ENCODE peak calls at places on chromosomes 16 and 17, in four cellular contexts. H is K562, J is HEK293T, Z is HepG2. E is an unnamed sample.

GRCh38 chr17:5769936-5770335 is 185.6 kb upstream of the NLRP1 start:
- DNase-seq in J (no peak), Z (no peak), H (no peak), E (peak; percentile 24)

GRCh38 chr17:42796066-42796758 is 2.3 kb downstream of the COA3 start:
- DNase-seq in Z (no peak), H (no peak), J (no peak), E (no peak)

GRCh38 chr17:4742629-4743028 is 2.9 kb upstream of the CXCL16 start:
- DNase-seq in H (no peak), J (no peak), Z (no peak), E (no peak)

GRCh38 chr16:31333686-31334649 is 21.0 kb upstream of the ITGAX start:
- DNase-seq in Z (peak; percentile 66), J (peak; percentile 57), H (peak; percentile 39), E (peak; percentile 54)

GRCh38 chr17:4840893-4841242 is 7.7 kb downstream of the MINK1 start:
- DNase-seq in Z (no peak), H (no peak), J (no peak), E (no peak)

GRCh38 chr17:40617678-40618240 is 29.9 kb downstream of the SMARCE1 start:
- DNase-seq in Z (peak; percentile 27), J (no peak), H (no peak), E (peak; percentile 44)

GRCh38 chr17:29883497-29883896 is 46.5 kb downstream of the SSH2 start:
- DNase-seq in Z (no peak), H (no peak), J (no peak), E (no peak)

GRCh38 chr16:56847173-56847948 is 17.6 kb upstream of the SLC12A3 start:
- DNase-seq in Z (no peak), J (no peak), H (no peak), E (no peak)

GRCh38 chr16:63695347-63695746 is 1426.5 kb downstream of the CDH11 start:
- DNase-seq in Z (no peak), H (no peak), J (no peak), E (no peak)

GRCh38 chr17:16304832-16305231 is 48.4 kb downstream of the CENPV start:
- DNase-seq in Z (peak; percentile 63), H (no peak), J (peak; percentile 39), E (peak; percentile 26)

GRCh38 chr16:17452931-17453330 is 17.8 kb downstream of the XYLT1 start:
- DNase-seq in H (no peak), J (no peak), Z (no peak), E (no peak)

GRCh38 chr17:8162997-8163977 is 539 bp upstream of the VAMP2 start:
- DNase-seq in H (no peak), J (peak; percentile 72), Z (no peak), E (peak; percentile 80)

GRCh38 chr17:19538095-19539039 is 4.7 kb downstream of the SLC47A1 start:
- DNase-seq in J (no peak), H (no peak), Z (peak; percentile 93), E (no peak)

GRCh38 chr16:14427371-14427948 is 202.6 kb downstream of the PARN start:
- DNase-seq in H (no peak), Z (no peak), J (no peak), E (no peak)

GRCh38 chr17:81400154-81400938 is 5.1 kb downstream of the BAHCC1 start:
- DNase-seq in H (peak; percentile 59), Z (no peak), J (no peak), E (peak; percentile 63)

GRCh38 chr16:31402687-31403086 is 9.6 kb downstream of the ITGAD start:
- DNase-seq in Z (no peak), J (no peak), H (no peak), E (no peak)

GRCh38 chr17:9121186-9121820 is 100.0 kb downstream of the NTN1 start:
- DNase-seq in Z (no peak), J (no peak), H (no peak), E (no peak)

GRCh38 chr17:73646409-73647305 is 2.4 kb upstream of the SDK2 start:
- DNase-seq in H (no peak), J (no peak), Z (peak; percentile 21), E (peak; percentile 61)

GRCh38 chr16:29662729-29663019 is 373 bp upstream of the SPN start:
- DNase-seq in J (no peak), H (no peak), Z (no peak), E (no peak)

GRCh38 chr17:4956493-4957061 is 5.7 kb downstream of the ENO3 start:
- DNase-seq in J (no peak), Z (no peak), H (peak; percentile 18), E (peak; percentile 83)

GRCh38 chr16:89290472-89290871 is 73.0 kb downstream of the ZNF778 start:
- DNase-seq in Z (no peak), H (no peak), J (no peak), E (no peak)

GRCh38 chr16:87160752-87161337 is 156.3 kb downstream of the C16orf95 start:
- DNase-seq in H (no peak), Z (no peak), J (no peak), E (no peak)

GRCh38 chr17:32659419-32659842 is 172.6 kb downstream of the CDK5R1 start:
- DNase-seq in Z (peak; percentile 48), J (peak; percentile 65), H (peak; percentile 71), E (peak; percentile 83)

GRCh38 chr17:81707725-81708646 is 4.1 kb upstream of the SLC25A10 start:
- DNase-seq in Z (no peak), H (no peak), J (no peak), E (no peak)

GRCh38 chr16:58020628-58021521 is 4.7 kb upstream of the MMP15 start:
- DNase-seq in H (peak; percentile 49), Z (peak; percentile 50), J (peak; percentile 61), E (peak; percentile 77)

GRCh38 chr16:29881050-29881449 is 18.0 kb upstream of the CDIPT start:
- DNase-seq in J (no peak), Z (peak; percentile 38), H (no peak), E (no peak)

GRCh38 chr17:50763716-50764450 is 3.4 kb downstream of the ANKRD40CL start:
- DNase-seq in J (no peak), Z (no peak), H (no peak), E (no peak)

GRCh38 chr17:32161506-32162365 is 19.4 kb downstream of the RHOT1 start:
- DNase-seq in J (no peak), Z (no peak), H (no peak), E (no peak)

GRCh38 chr16:74073471-74073870 is 223.1 kb upstream of the PSMD7 start:
- DNase-seq in Z (no peak), H (no peak), J (no peak), E (no peak)

GRCh38 chr17:58320570-58321323 is 7.8 kb downstream of the TSPOAP1 start:
- DNase-seq in Z (no peak), J (no peak), H (no peak), E (no peak)

GRCh38 chr16:81808933-81809480 is 29.9 kb downstream of the PLCG2 start:
- DNase-seq in Z (peak; percentile 44), J (no peak), H (no peak), E (no peak)

GRCh38 chr16:64250866-64251265 is 871.0 kb downstream of the CDH11 start:
- DNase-seq in J (no peak), H (no peak), Z (no peak), E (no peak)

GRCh38 chr16:74982303-74982702 is 2.6 kb downstream of the WDR59 start:
- DNase-seq in H (no peak), Z (no peak), J (no peak), E (no peak)

GRCh38 chr16:17364319-17365210 is 106.2 kb downstream of the XYLT1 start:
- DNase-seq in Z (no peak), H (no peak), J (no peak), E (no peak)

GRCh38 chr16:80984124-80984892 is 22.4 kb downstream of the CMC2 start:
- DNase-seq in Z (no peak), J (no peak), H (no peak), E (no peak)

GRCh38 chr17:73135774-73136173 is 29.0 kb upstream of the SSTR2 start:
- DNase-seq in J (no peak), Z (no peak), H (no peak), E (no peak)

GRCh38 chr17:50146230-50146926 is 4.1 kb downstream of the PPP1R9B start:
- DNase-seq in Z (no peak), H (no peak), J (no peak), E (no peak)

DNA sequence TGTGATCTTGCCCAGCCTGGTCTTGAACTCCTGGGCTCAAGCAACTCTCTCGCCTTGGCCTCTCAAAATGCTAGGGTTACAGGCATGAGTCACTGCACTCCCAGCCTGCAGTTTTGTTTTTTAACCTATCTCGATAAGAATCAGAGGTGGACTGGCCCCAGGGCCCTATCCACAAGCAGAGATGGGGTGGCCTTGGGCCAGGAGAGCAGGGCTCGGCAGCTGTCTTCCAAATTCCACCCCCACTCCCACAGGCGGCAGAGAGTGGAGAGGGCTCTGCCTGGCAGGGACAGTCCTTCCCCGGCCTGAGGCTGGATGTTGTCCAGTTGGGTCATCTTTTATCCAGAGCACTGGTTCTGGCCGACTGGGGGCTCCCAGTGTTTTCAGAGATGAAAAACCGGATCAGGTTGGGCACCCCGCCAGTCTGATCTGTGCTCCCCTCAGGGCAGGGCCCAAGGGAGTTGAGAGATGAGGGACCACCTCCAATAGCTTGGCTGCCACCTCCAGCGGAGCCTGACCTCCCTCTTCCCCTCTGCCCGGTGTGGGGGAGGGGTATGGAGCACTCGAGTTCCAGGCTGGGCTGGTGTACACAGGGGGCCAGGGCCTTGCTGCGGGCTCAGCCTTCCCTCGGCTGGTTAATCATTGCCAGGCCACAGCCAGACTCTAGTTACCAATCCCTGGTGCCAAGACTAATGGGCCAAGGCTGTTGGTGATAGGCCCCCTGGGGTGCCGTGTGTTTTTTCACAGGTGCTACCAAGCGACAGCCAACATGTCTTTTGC is 30.3 kb upstream of the MYO15B start:
- DNase-seq in J (no peak), Z (peak; percentile 98), H (peak; percentile 82), E (no peak)
- TF ChIP-seq ELF4 in J (no peak), Z (no peak), H (no peak), E (no peak)

GRCh38 chr16:85935957-85936760 is 37.2 kb downstream of the IRF8 start:
- DNase-seq in Z (no peak), J (no peak), H (no peak), E (no peak)
- TF ChIP-seq ELF4 in Z (no peak), J (no peak), H (no peak), E (no peak)

DNA sequence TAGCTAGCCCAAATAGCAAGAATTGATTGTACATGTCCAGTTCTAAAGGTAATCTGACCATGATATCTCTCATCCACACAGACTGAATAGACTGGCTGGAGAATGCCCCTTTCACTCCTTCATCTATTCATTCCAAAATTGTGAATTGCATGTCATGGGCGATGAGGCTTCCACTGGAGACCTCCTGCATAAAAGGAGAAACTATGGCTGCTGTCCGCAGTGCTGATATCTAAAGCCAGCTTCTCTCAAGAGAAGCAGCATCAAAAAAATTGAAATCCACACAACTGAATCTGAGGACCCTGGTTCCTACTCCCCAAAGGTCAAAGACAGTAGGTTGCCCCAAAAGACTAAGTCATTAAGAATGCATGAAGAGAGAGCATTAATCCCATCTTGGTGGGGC is 7.9 kb upstream of the SCNN1G start:
- DNase-seq in J (no peak), Z (no peak), H (no peak), E (no peak)
- TF ChIP-seq ELF4 in J (no peak), Z (no peak), H (no peak), E (no peak)

DNA sequence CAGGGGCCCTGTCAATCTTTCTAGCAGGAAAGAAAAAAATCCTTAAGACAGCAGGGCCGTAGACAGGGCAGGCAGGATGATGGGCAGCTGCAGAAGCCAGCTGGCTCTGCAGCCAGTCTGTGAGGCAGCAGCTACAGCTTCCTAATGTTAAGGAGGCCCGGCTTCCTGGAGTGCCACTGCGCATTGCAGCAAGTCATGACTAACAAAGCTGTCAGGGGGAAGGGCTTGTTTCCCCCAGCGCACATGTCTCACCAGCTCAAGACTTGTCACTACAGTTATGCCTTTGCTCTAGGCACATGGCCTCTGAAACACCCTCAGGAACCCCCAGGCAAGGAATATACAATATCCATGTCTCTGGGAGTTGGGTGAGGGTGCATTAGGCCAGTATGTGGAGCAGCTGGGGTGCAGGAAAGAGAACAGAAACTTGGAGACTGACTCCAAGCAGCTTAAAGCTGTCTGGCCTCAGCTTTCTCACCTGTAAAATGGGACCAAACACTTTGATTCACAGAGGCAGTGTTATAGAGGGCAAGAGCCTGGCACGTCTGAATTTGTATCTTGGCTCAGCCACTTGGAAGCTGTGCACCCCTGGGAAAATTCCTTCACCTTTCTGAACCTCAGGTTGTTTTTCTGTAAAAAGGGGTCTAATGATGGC is 220.0 kb downstream of the HAPSTR1 start:
- DNase-seq in J (no peak), H (no peak), Z (no peak), E (peak; percentile 55)
- TF ChIP-seq ELF4 in J (no peak), H (no peak), Z (no peak), E (no peak)